ENCODE peak calls at places on chromosomes 3 and 15, in ten cellular contexts. L is upper lobe of left lung, I is body of pancreas, F is NB4, Z is esophagus muscularis mucosa, T is heart left ventricle, N is transverse colon, V is IMR-90, S is HCT116, M is breast epithelium. B is an unnamed sample.

GRCh38 chr15:89226359-89227221 is 5.2 kb upstream of the RLBP1 start:
- DNase-seq in L (no peak), I (peak), F (no peak), Z (peak), T (no peak), N (no peak), V (no peak), S (no peak), M (no peak), B (no peak)

GRCh38 chr15:79640206-79640605 is 208.1 kb downstream of the MINAR1 start:
- DNase-seq in L (no peak), I (no peak), F (no peak), Z (no peak), T (peak), N (no peak), V (peak), S (peak), M (no peak), B (peak)

GRCh38 chr15:34799149-34799824 is 3.9 kb upstream of the ACTC1 start:
- DNase-seq in L (no peak), I (peak), F (no peak), Z (no peak), T (peak), N (no peak), V (no peak), S (no peak), M (no peak), B (no peak)

GRCh38 chr15:47505712-47506542 is 211.4 kb upstream of the SEMA6D start:
- DNase-seq in L (no peak), I (no peak), F (no peak), Z (peak), T (no peak), N (no peak), V (peak), S (no peak), M (no peak), B (no peak)

GRCh38 chr15:60720493-60721231 is 241.7 kb upstream of the ICE2 start:
- DNase-seq in L (no peak), I (no peak), F (no peak), Z (no peak), T (no peak), N (no peak), V (no peak), S (no peak), M (no peak), B (no peak)

GRCh38 chr3:32175607-32176197 is 62.8 kb upstream of the CMTM8 start:
- DNase-seq in L (peak), I (peak), F (peak), Z (no peak), T (peak), N (peak), V (peak), S (peak), M (no peak), B (peak)

GRCh38 chr3:161403251-161403650 is 31.9 kb upstream of the SPTSSB start:
- DNase-seq in L (no peak), I (no peak), F (no peak), Z (no peak), T (no peak), N (no peak), V (no peak), S (no peak), M (no peak), B (no peak)

GRCh38 chr3:62604301-62604700 is 231.0 kb upstream of the FEZF2 start:
- DNase-seq in L (peak), I (no peak), F (no peak), Z (no peak), T (no peak), N (no peak), V (peak), S (no peak), M (no peak), B (no peak)

GRCh38 chr3:37114251-37115145 is 59.9 kb downstream of the LRRFIP2 start:
- DNase-seq in L (no peak), I (no peak), F (no peak), Z (no peak), T (no peak), N (no peak), V (peak), S (no peak), M (no peak), B (no peak)

GRCh38 chr3:141998674-141999290 is 122.3 kb downstream of the ATP1B3 start:
- DNase-seq in L (no peak), I (no peak), F (peak), Z (no peak), T (no peak), N (no peak), V (peak), S (no peak), M (no peak), B (no peak)

GRCh38 chr3:160162440-160162839 is 62.8 kb upstream of the C3orf80 start:
- DNase-seq in L (no peak), I (no peak), F (no peak), Z (peak), T (no peak), N (no peak), V (no peak), S (no peak), M (no peak), B (no peak)

GRCh38 chr15:89772933-89773583 is 3.1 kb upstream of the MESP2 start:
- DNase-seq in L (no peak), I (peak), F (no peak), Z (no peak), T (no peak), N (no peak), V (peak), S (peak), M (no peak), B (no peak)

GRCh38 chr15:77897896-77898406 is 179.6 kb downstream of the TBC1D2B start:
- DNase-seq in L (no peak), I (no peak), F (no peak), Z (no peak), T (no peak), N (no peak), V (no peak), S (no peak), M (no peak), B (no peak)

GRCh38 chr15:64430000-64430735 is 30.2 kb upstream of the ZNF609 start:
- DNase-seq in L (peak), I (peak), F (peak), Z (no peak), T (peak), N (peak), V (peak), S (no peak), M (no peak), B (no peak)

GRCh38 chr3:73045391-73045790 is 16.1 kb upstream of the EBLN2 start:
- DNase-seq in L (no peak), I (no peak), F (peak), Z (no peak), T (no peak), N (no peak), V (peak), S (no peak), M (no peak), B (no peak)

GRCh38 chr3:55894605-55895004 is 407.5 kb upstream of the WNT5A start:
- DNase-seq in L (no peak), I (no peak), F (no peak), Z (peak), T (no peak), N (no peak), V (no peak), S (no peak), M (no peak), B (no peak)

GRCh38 chr3:47464603-47465002 is 11.1 kb downstream of the SCAP start:
- DNase-seq in L (no peak), I (no peak), F (peak), Z (no peak), T (no peak), N (no peak), V (no peak), S (no peak), M (no peak), B (no peak)

GRCh38 chr15:39908186-39908585 is 11.9 kb downstream of the GPR176 start:
- DNase-seq in L (no peak), I (no peak), F (no peak), Z (no peak), T (no peak), N (no peak), V (peak), S (no peak), M (no peak), B (peak)

GRCh38 chr3:38153986-38154608 is 11.2 kb upstream of the OXSR1 start:
- DNase-seq in L (no peak), I (no peak), F (peak), Z (no peak), T (no peak), N (no peak), V (peak), S (no peak), M (no peak), B (no peak)

GRCh38 chr3:43759297-43759782 is 68.6 kb downstream of the ABHD5 start:
- DNase-seq in L (no peak), I (no peak), F (peak), Z (no peak), T (peak), N (no peak), V (peak), S (no peak), M (no peak), B (peak)

GRCh38 chr3:45692866-45693265 is 3.7 kb downstream of the SACM1L start:
- DNase-seq in L (no peak), I (no peak), F (no peak), Z (no peak), T (no peak), N (no peak), V (no peak), S (no peak), M (no peak), B (no peak)

GRCh38 chr3:120678331-120678845 is 3.7 kb downstream of the HGD start:
- DNase-seq in L (peak), I (peak), F (peak), Z (peak), T (peak), N (peak), V (peak), S (no peak), M (no peak), B (no peak)

GRCh38 chr15:92123848-92124631 is 269.6 kb upstream of the ST8SIA2 start:
- DNase-seq in L (no peak), I (no peak), F (no peak), Z (no peak), T (no peak), N (no peak), V (no peak), S (no peak), M (no peak), B (no peak)

GRCh38 chr3:46866720-46867549 is 3.7 kb upstream of the MYL3 start:
- DNase-seq in L (peak), I (peak), F (peak), Z (peak), T (peak), N (peak), V (peak), S (no peak), M (peak), B (peak)

GRCh38 chr3:97815149-97815917 is 6.5 kb upstream of the CRYBG3 start:
- DNase-seq in L (peak), I (no peak), F (no peak), Z (no peak), T (no peak), N (no peak), V (peak), S (no peak), M (no peak), B (no peak)

GRCh38 chr3:110327870-110328269 is 743.7 kb upstream of the NECTIN3 start:
- DNase-seq in L (no peak), I (no peak), F (no peak), Z (no peak), T (no peak), N (no peak), V (peak), S (no peak), M (no peak), B (no peak)

GRCh38 chr15:69164807-69165636 is 4.6 kb downstream of the GLCE start:
- DNase-seq in L (no peak), I (no peak), F (no peak), Z (no peak), T (no peak), N (no peak), V (peak), S (no peak), M (no peak), B (no peak)

GRCh38 chr3:55765398-55765797 is 278.3 kb upstream of the WNT5A start:
- DNase-seq in L (no peak), I (no peak), F (no peak), Z (no peak), T (no peak), N (no peak), V (no peak), S (no peak), M (no peak), B (no peak)

GRCh38 chr3:385151-385550 is 188.6 kb downstream of the CHL1 start:
- DNase-seq in L (no peak), I (no peak), F (no peak), Z (no peak), T (no peak), N (no peak), V (peak), S (no peak), M (no peak), B (no peak)

GRCh38 chr3:61250784-61251173 is 473 bp downstream of the FHIT start:
- DNase-seq in L (peak), I (peak), F (peak), Z (no peak), T (no peak), N (peak), V (no peak), S (peak), M (peak), B (no peak)

GRCh38 chr3:127019449-127019848 is 36.5 kb downstream of the PLXNA1 start:
- DNase-seq in L (no peak), I (no peak), F (no peak), Z (no peak), T (no peak), N (no peak), V (peak), S (no peak), M (no peak), B (peak)

GRCh38 chr3:57179580-57180410 is 14.6 kb upstream of the IL17RD start:
- DNase-seq in L (no peak), I (no peak), F (peak), Z (no peak), T (no peak), N (no peak), V (peak), S (no peak), M (no peak), B (no peak)

GRCh38 chr15:40252438-40253178 is 13.7 kb downstream of the PAK6 start:
- DNase-seq in L (peak), I (peak), F (no peak), Z (no peak), T (no peak), N (peak), V (no peak), S (peak), M (no peak), B (no peak)

GRCh38 chr15:87263844-87264243 is 992.7 kb downstream of the NTRK3 start:
- DNase-seq in L (no peak), I (no peak), F (no peak), Z (no peak), T (no peak), N (no peak), V (no peak), S (no peak), M (no peak), B (no peak)

GRCh38 chr3:45225465-45226205 is 452 bp downstream of the TMEM158 start:
- DNase-seq in L (no peak), I (peak), F (peak), Z (no peak), T (no peak), N (no peak), V (no peak), S (no peak), M (no peak), B (no peak)

GRCh38 chr3:15064299-15064834 is 748 bp downstream of the MRPS25 start:
- DNase-seq in L (no peak), I (peak), F (peak), Z (no peak), T (no peak), N (peak), V (peak), S (no peak), M (no peak), B (peak)

GRCh38 chr3:74546426-74546825 is 68.0 kb downstream of the CNTN3 start:
- DNase-seq in L (no peak), I (peak), F (no peak), Z (no peak), T (no peak), N (no peak), V (peak), S (no peak), M (no peak), B (no peak)

GRCh38 chr3:185979721-185980121 is 41.9 kb upstream of the TRA2B start:
- DNase-seq in L (no peak), I (no peak), F (no peak), Z (no peak), T (no peak), N (no peak), V (no peak), S (no peak), M (no peak), B (no peak)

GRCh38 chr3:51709004-51709420 is 2.1 kb downstream of the GRM2 start:
- DNase-seq in L (peak), I (no peak), F (no peak), Z (no peak), T (peak), N (peak), V (no peak), S (no peak), M (peak), B (no peak)

GRCh38 chr3:78732471-78732870 is 1035.3 kb downstream of the ROBO1 start:
- DNase-seq in L (no peak), I (no peak), F (no peak), Z (no peak), T (no peak), N (no peak), V (no peak), S (no peak), M (no peak), B (no peak)

DNA sequence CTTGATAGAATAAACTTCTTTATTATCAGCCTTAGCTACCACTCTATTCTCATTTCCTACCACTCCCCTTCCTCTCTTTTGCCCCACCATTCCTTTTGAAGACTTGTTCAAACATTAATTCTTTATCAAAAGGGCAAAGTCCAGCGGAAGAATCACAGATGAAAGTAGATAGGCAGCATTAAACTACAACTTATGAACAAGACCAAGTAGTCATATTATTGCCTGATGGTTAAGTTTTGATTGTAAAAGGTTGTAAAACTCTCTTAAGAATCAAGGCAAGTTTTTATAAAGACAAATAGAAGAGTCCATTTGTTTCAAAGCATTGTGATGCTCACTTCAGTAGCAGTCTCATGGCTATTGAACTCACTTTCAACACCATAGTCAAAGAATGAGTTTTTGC is 22.4 kb upstream of the TGFBR2 start:
- DNase-seq in L (no peak), I (no peak), F (no peak), Z (no peak), T (no peak), N (no peak), V (no peak), S (no peak), M (no peak), B (no peak)
- TF ChIP-seq POLR2A in L (no peak), I (no peak), F (no peak), Z (no peak), T (no peak), N (no peak), V (no peak), S (no peak), M (no peak), B (no peak)

GRCh38 chr3:154548341-154548740 is 118.4 kb upstream of the GPR149 start:
- DNase-seq in L (no peak), I (no peak), F (no peak), Z (no peak), T (no peak), N (no peak), V (no peak), S (no peak), M (no peak), B (no peak)
- TF ChIP-seq POLR2A in L (no peak), I (no peak), F (no peak), Z (no peak), T (no peak), N (no peak), V (no peak), S (no peak), M (no peak), B (no peak)

GRCh38 chr3:183532620-183533409 is 22.7 kb downstream of the KLHL6 start:
- DNase-seq in L (no peak), I (no peak), F (no peak), Z (no peak), T (no peak), N (no peak), V (no peak), S (no peak), M (no peak), B (no peak)
- TF ChIP-seq POLR2A in L (no peak), I (no peak), F (no peak), Z (no peak), T (no peak), N (no peak), V (no peak), S (no peak), M (no peak), B (no peak)

DNA sequence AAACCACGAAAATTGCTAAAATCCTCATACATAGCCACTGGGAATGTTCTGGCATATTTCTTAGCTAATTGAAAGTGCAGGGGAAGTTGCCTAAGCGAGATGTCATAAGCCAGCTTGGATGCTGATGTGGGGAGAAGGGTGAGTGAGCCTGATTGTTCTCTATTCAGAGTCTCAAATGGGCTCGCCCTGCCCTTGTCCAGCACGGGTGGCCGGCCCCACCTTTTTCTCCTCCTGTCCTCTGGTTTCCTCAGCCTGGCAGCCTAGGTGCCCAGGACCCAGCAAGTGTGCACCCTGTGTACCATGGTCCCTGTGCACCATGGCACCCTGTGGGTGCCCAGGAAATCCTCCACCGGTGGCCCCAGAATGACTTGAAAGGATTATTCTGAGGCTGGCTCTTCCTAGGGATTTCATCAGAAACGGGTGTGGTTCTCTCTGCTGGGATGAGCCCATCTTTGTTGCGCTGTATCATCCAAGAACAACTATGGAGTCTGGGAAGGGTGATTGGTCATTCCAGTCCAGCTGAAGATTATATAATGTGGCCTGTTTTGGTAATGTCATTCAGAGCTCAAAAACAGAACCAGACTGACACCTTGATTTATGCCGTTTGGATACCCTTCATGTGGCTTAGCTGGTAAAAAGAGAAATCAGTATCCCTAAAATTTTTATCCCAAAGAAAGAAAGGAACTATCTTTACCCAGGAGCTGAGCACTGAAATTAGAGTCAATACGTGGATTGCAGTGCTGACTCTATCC is 150.8 kb upstream of the BHLHE40 start:
- DNase-seq in L (peak), I (no peak), F (peak), Z (no peak), T (no peak), N (no peak), V (peak), S (no peak), M (no peak), B (no peak)
- TF ChIP-seq POLR2A in L (no peak), I (no peak), F (no peak), Z (no peak), T (no peak), N (no peak), V (no peak), S (no peak), M (no peak), B (no peak)

GRCh38 chr3:112976001-112976400 is 1.1 kb upstream of the CD200R1 start:
- DNase-seq in L (no peak), I (no peak), F (no peak), Z (no peak), T (no peak), N (no peak), V (no peak), S (no peak), M (no peak), B (no peak)
- TF ChIP-seq POLR2A in L (no peak), I (no peak), F (no peak), Z (no peak), T (no peak), N (no peak), V (no peak), S (no peak), M (no peak), B (no peak)